ENCODE peak calls at places on chromosomes 1 and 21, in nine cellular contexts. One of them, this sample, is unnamed.

GRCh38 chr1:21931171-21932093 is 5.7 kb downstream of the HSPG2 start:
- DNase-seq in fibroblast of mammary gland: peak
- DNase-seq in activated naive CD4-positive, alpha-beta T cell: no peak
- DNase-seq in NCI-H2081: no peak
- DNase-seq in GM23248: peak
- DNase-seq in NCI-H774: no peak
- DNase-seq in fibroblast of lung: peak
- DNase-seq in AG09309: peak
- DNase-seq in NCI-H510A: no peak
- DNase-seq in this sample: no peak

GRCh38 chr1:246572795-246573194 is 6.5 kb downstream of the CNST start:
- DNase-seq in fibroblast of mammary gland: no peak
- DNase-seq in activated naive CD4-positive, alpha-beta T cell: no peak
- DNase-seq in NCI-H2081: no peak
- DNase-seq in GM23248: no peak
- DNase-seq in NCI-H774: no peak
- DNase-seq in fibroblast of lung: no peak
- DNase-seq in AG09309: no peak
- DNase-seq in NCI-H510A: no peak
- DNase-seq in this sample: no peak

GRCh38 chr1:119204169-119204568 is 63.7 kb upstream of the WARS2 start:
- DNase-seq in fibroblast of mammary gland: no peak
- DNase-seq in activated naive CD4-positive, alpha-beta T cell: no peak
- DNase-seq in NCI-H2081: no peak
- DNase-seq in GM23248: no peak
- DNase-seq in NCI-H774: no peak
- DNase-seq in fibroblast of lung: no peak
- DNase-seq in AG09309: no peak
- DNase-seq in NCI-H510A: no peak
- DNase-seq in this sample: no peak

GRCh38 chr1:89087241-89087640 is 22.2 kb upstream of the GBP1 start:
- DNase-seq in fibroblast of mammary gland: no peak
- DNase-seq in activated naive CD4-positive, alpha-beta T cell: no peak
- DNase-seq in NCI-H2081: no peak
- DNase-seq in GM23248: no peak
- DNase-seq in NCI-H774: no peak
- DNase-seq in fibroblast of lung: no peak
- DNase-seq in AG09309: no peak
- DNase-seq in NCI-H510A: no peak
- DNase-seq in this sample: no peak

GRCh38 chr1:169529068-169529642 is 43.4 kb upstream of the SLC19A2 start:
- DNase-seq in fibroblast of mammary gland: no peak
- DNase-seq in activated naive CD4-positive, alpha-beta T cell: no peak
- DNase-seq in NCI-H2081: peak
- DNase-seq in GM23248: no peak
- DNase-seq in NCI-H774: peak
- DNase-seq in fibroblast of lung: peak
- DNase-seq in AG09309: no peak
- DNase-seq in NCI-H510A: peak
- DNase-seq in this sample: no peak

GRCh38 chr1:30782361-30783243 is 25.0 kb upstream of the LAPTM5 start:
- DNase-seq in fibroblast of mammary gland: peak
- DNase-seq in activated naive CD4-positive, alpha-beta T cell: peak
- DNase-seq in NCI-H2081: peak
- DNase-seq in GM23248: peak
- DNase-seq in NCI-H774: peak
- DNase-seq in fibroblast of lung: no peak
- DNase-seq in AG09309: no peak
- DNase-seq in NCI-H510A: no peak
- DNase-seq in this sample: peak

GRCh38 chr1:247281001-247281574 is 25.2 kb downstream of the VN1R5 start:
- DNase-seq in fibroblast of mammary gland: no peak
- DNase-seq in activated naive CD4-positive, alpha-beta T cell: no peak
- DNase-seq in NCI-H2081: no peak
- DNase-seq in GM23248: peak
- DNase-seq in NCI-H774: no peak
- DNase-seq in fibroblast of lung: peak
- DNase-seq in AG09309: no peak
- DNase-seq in NCI-H510A: no peak
- DNase-seq in this sample: no peak

GRCh38 chr1:66350001-66350547 is 183.9 kb upstream of the SGIP1 start:
- DNase-seq in fibroblast of mammary gland: no peak
- DNase-seq in activated naive CD4-positive, alpha-beta T cell: no peak
- DNase-seq in NCI-H2081: no peak
- DNase-seq in GM23248: peak
- DNase-seq in NCI-H774: no peak
- DNase-seq in fibroblast of lung: peak
- DNase-seq in AG09309: no peak
- DNase-seq in NCI-H510A: no peak
- DNase-seq in this sample: no peak

GRCh38 chr21:15000076-15000475 is 64.7 kb downstream of the NRIP1 start:
- DNase-seq in fibroblast of mammary gland: peak
- DNase-seq in activated naive CD4-positive, alpha-beta T cell: no peak
- DNase-seq in NCI-H2081: no peak
- DNase-seq in GM23248: peak
- DNase-seq in NCI-H774: no peak
- DNase-seq in fibroblast of lung: peak
- DNase-seq in AG09309: no peak
- DNase-seq in NCI-H510A: no peak
- DNase-seq in this sample: no peak

GRCh38 chr1:161531986-161532875 is 7.9 kb downstream of the HSPA6 start:
- DNase-seq in fibroblast of mammary gland: peak
- DNase-seq in activated naive CD4-positive, alpha-beta T cell: no peak
- DNase-seq in NCI-H2081: no peak
- DNase-seq in GM23248: no peak
- DNase-seq in NCI-H774: no peak
- DNase-seq in fibroblast of lung: no peak
- DNase-seq in AG09309: no peak
- DNase-seq in NCI-H510A: no peak
- DNase-seq in this sample: no peak

GRCh38 chr1:238176441-238176840 is 285.7 kb upstream of the ZP4 start:
- DNase-seq in fibroblast of mammary gland: no peak
- DNase-seq in activated naive CD4-positive, alpha-beta T cell: no peak
- DNase-seq in NCI-H2081: no peak
- DNase-seq in GM23248: no peak
- DNase-seq in NCI-H774: no peak
- DNase-seq in fibroblast of lung: peak
- DNase-seq in AG09309: no peak
- DNase-seq in NCI-H510A: no peak
- DNase-seq in this sample: no peak

GRCh38 chr1:207084701-207085180 is 3.9 kb upstream of the C4BPB start:
- DNase-seq in fibroblast of mammary gland: peak
- DNase-seq in activated naive CD4-positive, alpha-beta T cell: no peak
- DNase-seq in NCI-H2081: peak
- DNase-seq in GM23248: peak
- DNase-seq in NCI-H774: peak
- DNase-seq in fibroblast of lung: peak
- DNase-seq in AG09309: no peak
- DNase-seq in NCI-H510A: peak
- DNase-seq in this sample: peak

GRCh38 chr1:106961671-106962070 is 94.8 kb upstream of the PRMT6 start:
- DNase-seq in fibroblast of mammary gland: no peak
- DNase-seq in activated naive CD4-positive, alpha-beta T cell: no peak
- DNase-seq in NCI-H2081: no peak
- DNase-seq in GM23248: no peak
- DNase-seq in NCI-H774: no peak
- DNase-seq in fibroblast of lung: no peak
- DNase-seq in AG09309: no peak
- DNase-seq in NCI-H510A: no peak
- DNase-seq in this sample: no peak

GRCh38 chr1:19448491-19449439 is 36.6 kb downstream of the CAPZB start:
- DNase-seq in fibroblast of mammary gland: peak
- DNase-seq in activated naive CD4-positive, alpha-beta T cell: no peak
- DNase-seq in NCI-H2081: no peak
- DNase-seq in GM23248: peak
- DNase-seq in NCI-H774: no peak
- DNase-seq in fibroblast of lung: peak
- DNase-seq in AG09309: peak
- DNase-seq in NCI-H510A: no peak
- DNase-seq in this sample: no peak

GRCh38 chr1:245678866-245679411 is 524.2 kb downstream of the KIF26B start:
- DNase-seq in fibroblast of mammary gland: no peak
- DNase-seq in activated naive CD4-positive, alpha-beta T cell: no peak
- DNase-seq in NCI-H2081: no peak
- DNase-seq in GM23248: no peak
- DNase-seq in NCI-H774: peak
- DNase-seq in fibroblast of lung: no peak
- DNase-seq in AG09309: no peak
- DNase-seq in NCI-H510A: no peak
- DNase-seq in this sample: no peak

GRCh38 chr1:77037990-77038389 is 170.7 kb downstream of the ST6GALNAC5 start:
- DNase-seq in fibroblast of mammary gland: peak
- DNase-seq in activated naive CD4-positive, alpha-beta T cell: no peak
- DNase-seq in NCI-H2081: no peak
- DNase-seq in GM23248: peak
- DNase-seq in NCI-H774: no peak
- DNase-seq in fibroblast of lung: peak
- DNase-seq in AG09309: no peak
- DNase-seq in NCI-H510A: no peak
- DNase-seq in this sample: no peak

GRCh38 chr1:62625415-62625814 is 28.1 kb downstream of the ANGPTL3 start:
- DNase-seq in fibroblast of mammary gland: peak
- DNase-seq in activated naive CD4-positive, alpha-beta T cell: no peak
- DNase-seq in NCI-H2081: no peak
- DNase-seq in GM23248: peak
- DNase-seq in NCI-H774: no peak
- DNase-seq in fibroblast of lung: peak
- DNase-seq in AG09309: no peak
- DNase-seq in NCI-H510A: no peak
- DNase-seq in this sample: no peak

GRCh38 chr1:151606384-151606783 is 5.5 kb upstream of the SNX27 start:
- DNase-seq in fibroblast of mammary gland: peak
- DNase-seq in activated naive CD4-positive, alpha-beta T cell: no peak
- DNase-seq in NCI-H2081: no peak
- DNase-seq in GM23248: peak
- DNase-seq in NCI-H774: no peak
- DNase-seq in fibroblast of lung: no peak
- DNase-seq in AG09309: no peak
- DNase-seq in NCI-H510A: no peak
- DNase-seq in this sample: no peak

GRCh38 chr1:17521946-17522612 is 17.4 kb upstream of the ARHGEF10L start:
- DNase-seq in fibroblast of mammary gland: no peak
- DNase-seq in activated naive CD4-positive, alpha-beta T cell: no peak
- DNase-seq in NCI-H2081: no peak
- DNase-seq in GM23248: no peak
- DNase-seq in NCI-H774: no peak
- DNase-seq in fibroblast of lung: no peak
- DNase-seq in AG09309: no peak
- DNase-seq in NCI-H510A: no peak
- DNase-seq in this sample: no peak

GRCh38 chr1:29805122-29805895 is 569.0 kb downstream of the PTPRU start:
- DNase-seq in fibroblast of mammary gland: no peak
- DNase-seq in activated naive CD4-positive, alpha-beta T cell: no peak
- DNase-seq in NCI-H2081: no peak
- DNase-seq in GM23248: no peak
- DNase-seq in NCI-H774: no peak
- DNase-seq in fibroblast of lung: no peak
- DNase-seq in AG09309: no peak
- DNase-seq in NCI-H510A: no peak
- DNase-seq in this sample: no peak

GRCh38 chr1:207941664-207942063 is 30.7 kb upstream of the CD34 start:
- DNase-seq in fibroblast of mammary gland: peak
- DNase-seq in activated naive CD4-positive, alpha-beta T cell: no peak
- DNase-seq in NCI-H2081: peak
- DNase-seq in GM23248: peak
- DNase-seq in NCI-H774: no peak
- DNase-seq in fibroblast of lung: peak
- DNase-seq in AG09309: no peak
- DNase-seq in NCI-H510A: no peak
- DNase-seq in this sample: peak

GRCh38 chr1:10934150-10934818 is 78.2 kb upstream of the TARDBP start:
- DNase-seq in fibroblast of mammary gland: no peak
- DNase-seq in activated naive CD4-positive, alpha-beta T cell: no peak
- DNase-seq in NCI-H2081: no peak
- DNase-seq in GM23248: no peak
- DNase-seq in NCI-H774: no peak
- DNase-seq in fibroblast of lung: no peak
- DNase-seq in AG09309: no peak
- DNase-seq in NCI-H510A: no peak
- DNase-seq in this sample: no peak

GRCh38 chr21:39648879-39649278 is 36.1 kb downstream of the B3GALT5 start:
- DNase-seq in fibroblast of mammary gland: no peak
- DNase-seq in activated naive CD4-positive, alpha-beta T cell: no peak
- DNase-seq in NCI-H2081: no peak
- DNase-seq in GM23248: no peak
- DNase-seq in NCI-H774: no peak
- DNase-seq in fibroblast of lung: no peak
- DNase-seq in AG09309: no peak
- DNase-seq in NCI-H510A: no peak
- DNase-seq in this sample: no peak

This sample was measured in SHP77.